ENCODE peak calls at places on chromosomes 13 and 19, in seven cellular contexts. V is right lobe of liver; U is astrocyte; T is right atrium auricular region; I is cardiac fibroblast; M is CD4-positive, CD25-positive, alpha-beta regulatory T cell; Y is neural progenitor cell. S is an unnamed sample.

GRCh38 chr19:32380269-32380668 is 25.3 kb upstream of the DPY19L3 start:
- DNase-seq in M (no peak), V (no peak), Y (no peak), I (no peak), T (no peak), U (no peak), S (no peak)

GRCh38 chr19:35214766-35215422 is 13.6 kb downstream of the FAM187B start:
- DNase-seq in U (no peak), M (no peak), T (no peak), Y (no peak), V (no peak), I (no peak), S (no peak)

GRCh38 chr13:24893863-24894262 is 129.9 kb downstream of the RNF17 start:
- DNase-seq in I (no peak), M (no peak), T (no peak), U (no peak), Y (no peak), V (no peak), S (no peak)

GRCh38 chr13:33927315-33927714 is 109.4 kb downstream of the RFC3 start:
- DNase-seq in Y (no peak), T (no peak), M (no peak), I (peak; percentile 60), V (no peak), U (peak; percentile 60), S (no peak)

GRCh38 chr13:40381935-40382764 is 284.3 kb downstream of the FOXO1 start:
- DNase-seq in I (no peak), T (no peak), Y (no peak), M (no peak), V (no peak), U (no peak), S (no peak)

GRCh38 chr19:53877361-53877766 is 4.6 kb upstream of the PRKCG start:
- DNase-seq in M (peak; percentile 58), V (no peak), U (no peak), Y (no peak), I (peak; percentile 38), T (no peak), S (no peak)

GRCh38 chr13:72692884-72693514 is 34.4 kb downstream of the MZT1 start:
- DNase-seq in Y (no peak), V (no peak), M (no peak), I (no peak), T (no peak), U (no peak), S (no peak)

GRCh38 chr13:111460548-111461444 is 140.4 kb downstream of the TEX29 start:
- DNase-seq in I (peak; percentile 43), T (no peak), U (peak; percentile 14), M (no peak), Y (peak; percentile 80), V (no peak), S (peak; percentile 37)

GRCh38 chr19:35153701-35154534 is 617 bp upstream of the FXYD5 start:
- DNase-seq in T (no peak), M (peak; percentile 69), V (no peak), Y (peak; percentile 79), U (no peak), I (peak; percentile 34), S (peak; percentile 52)

GRCh38 chr19:15443838-15444237 is 5.9 kb downstream of the WIZ start:
- DNase-seq in V (peak; percentile 91), I (no peak), M (no peak), U (no peak), T (no peak), Y (no peak), S (no peak)

GRCh38 chr19:23509686-23510450 is 114.6 kb upstream of the ZNF91 start:
- DNase-seq in Y (no peak), T (no peak), I (no peak), M (no peak), U (no peak), V (no peak), S (no peak)

GRCh38 chr19:19276386-19276785 is 3.3 kb upstream of the TM6SF2 start:
- DNase-seq in V (no peak), I (peak; percentile 80), U (peak; percentile 79), Y (no peak), M (no peak), T (no peak), S (no peak)

GRCh38 chr13:42392706-42393572 is 121.0 kb downstream of the AKAP11 start:
- DNase-seq in M (peak; percentile 53), V (no peak), I (no peak), Y (no peak), T (no peak), U (peak; percentile 2), S (peak; percentile 94)

GRCh38 chr19:45173816-45174215 is 4.2 kb downstream of the TRAPPC6A start:
- DNase-seq in M (no peak), T (no peak), Y (no peak), I (no peak), V (no peak), U (peak; percentile 84), S (no peak)

GRCh38 chr13:45337395-45337794 is 3.6 kb downstream of the TPT1 start:
- DNase-seq in V (no peak), I (no peak), T (no peak), U (no peak), Y (no peak), M (no peak), S (no peak)

GRCh38 chr13:55553736-55554135 is 1587.0 kb upstream of the PRR20A start:
- DNase-seq in V (no peak), M (no peak), Y (no peak), U (no peak), T (no peak), I (no peak), S (no peak)

GRCh38 chr19:24166055-24166454 is 79.1 kb downstream of the ZNF254 start:
- DNase-seq in U (peak; percentile 8), I (no peak), V (no peak), Y (no peak), T (no peak), M (no peak), S (no peak)

GRCh38 chr19:38838208-38838985 is 6.8 kb upstream of the ECH1 start:
- DNase-seq in U (no peak), T (no peak), M (no peak), V (no peak), Y (no peak), I (no peak), S (no peak)

GRCh38 chr13:112651750-112652511 is 37.9 kb upstream of the ATP11A start:
- DNase-seq in U (no peak), T (no peak), V (peak; percentile 32), M (no peak), I (no peak), Y (no peak), S (no peak)

GRCh38 chr13:46667687-46668281 is 114.8 kb downstream of the LRCH1 start:
- DNase-seq in Y (no peak), I (peak; percentile 33), M (peak; percentile 57), U (no peak), V (no peak), T (no peak), S (no peak)

GRCh38 chr13:101025519-101025918 is 350.9 kb upstream of the TMTC4 start:
- DNase-seq in V (no peak), Y (peak; percentile 44), U (no peak), M (no peak), T (no peak), I (no peak), S (no peak)

GRCh38 chr13:70391678-70392077 is 283.4 kb upstream of the KLHL1 start:
- DNase-seq in I (no peak), V (peak; percentile 91), U (no peak), M (no peak), Y (no peak), T (no peak), S (no peak)

GRCh38 chr19:42246143-42246868 is 3.9 kb upstream of the GSK3A start:
- DNase-seq in T (peak; percentile 93), Y (peak; percentile 80), U (peak; percentile 71), V (peak; percentile 66), I (peak; percentile 87), M (no peak), S (no peak)

GRCh38 chr19:1361601-1362384 is 21.9 kb upstream of the NDUFS7 start:
- DNase-seq in V (peak; percentile 36), I (peak; percentile 74), Y (peak; percentile 63), M (no peak), U (peak; percentile 84), T (no peak), S (no peak)

GRCh38 chr13:77028202-77028601 is 1.2 kb upstream of the FBXL3 start:
- DNase-seq in Y (no peak), M (no peak), I (peak; percentile 36), U (no peak), V (no peak), T (peak; percentile 67), S (no peak)

DNA sequence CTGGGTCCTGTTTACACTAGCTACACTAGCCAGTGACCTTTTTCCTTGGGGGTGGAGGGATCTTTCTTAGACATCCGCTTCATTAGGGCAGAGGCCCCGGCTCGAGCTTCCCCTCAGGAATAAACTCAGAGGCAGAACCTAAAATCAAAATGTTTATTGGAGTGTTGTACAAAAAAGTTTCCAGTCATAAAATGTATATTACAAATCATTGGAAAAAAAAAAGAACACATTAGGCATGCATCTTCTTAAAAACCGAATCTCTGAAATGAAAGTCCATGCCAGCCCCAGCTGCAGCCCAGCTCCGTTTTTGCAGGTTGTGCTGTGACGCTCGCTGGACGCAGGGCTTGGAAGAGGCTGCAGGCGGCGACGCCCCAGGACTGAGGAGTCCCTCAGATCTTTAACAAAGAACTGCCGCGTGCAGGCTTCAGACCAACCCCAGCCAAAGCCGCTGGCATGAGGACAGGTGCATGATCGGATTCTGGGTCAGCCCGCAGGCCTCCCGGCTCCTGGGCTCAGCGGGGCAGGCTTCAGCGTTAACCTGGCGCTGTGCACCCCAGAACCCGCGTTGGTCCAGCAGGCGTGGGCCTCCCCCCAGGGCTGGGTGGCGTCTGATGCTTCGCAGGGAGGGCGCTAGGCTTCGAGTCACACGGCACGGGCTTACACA is 773 bp upstream of the TIMM13 start:
- DNase-seq in Y (peak; percentile 76), V (no peak), M (no peak), I (no peak), T (no peak), U (no peak), S (no peak)
- H3K4me3 ChIP-seq in Y (peak overlapping the region; percentile 81), V (peak overlapping the region; percentile 72), M (peak overlapping the region; percentile 63), I (peak overlapping the region; percentile 90), T (peak overlapping the region; percentile 61), U (peak overlapping the region; percentile 81), S (peak overlapping the region; percentile 85)

DNA sequence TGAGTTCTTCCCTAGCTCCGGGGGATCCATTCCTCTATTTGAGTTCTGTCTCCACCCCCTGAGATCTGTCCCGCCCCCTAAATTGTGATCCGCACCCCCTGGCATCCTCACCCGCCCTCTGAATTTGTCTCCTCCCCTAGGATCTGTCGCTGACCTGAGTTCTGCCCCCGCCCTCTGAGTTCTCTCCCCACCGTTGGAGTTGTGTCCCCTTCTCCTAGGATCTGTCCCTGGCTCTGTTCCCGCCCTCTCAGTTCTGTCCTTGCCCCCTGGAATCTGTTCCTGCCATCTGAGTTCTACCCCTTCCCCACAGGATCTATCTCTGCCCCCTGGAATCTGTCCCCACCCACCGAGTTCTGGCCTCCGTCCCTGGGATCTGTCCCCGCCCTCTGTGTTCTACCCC is 1.0 kb upstream of the SLC17A7 start:
- DNase-seq in V (no peak), T (peak; percentile 73), I (no peak), Y (peak; percentile 67), U (no peak), M (no peak), S (no peak)
- H3K4me3 ChIP-seq in V (no peak overlapping the region), T (peak overlapping the region; percentile 56), I (peak overlapping the region; percentile 32), Y (peak overlapping the region; percentile 43), U (peak overlapping the region; percentile 10), M (no peak overlapping the region), S (peak overlapping the region; percentile 62)

GRCh38 chr19:13937479-13938360 is 497 bp downstream of the PODNL1 start:
- DNase-seq in Y (peak; percentile 48), U (peak; percentile 37), V (no peak), M (no peak), I (no peak), T (no peak), S (no peak)
- H3K4me3 ChIP-seq in Y (peak overlapping the region; percentile 19), U (peak overlapping the region; percentile 29), V (no peak overlapping the region), M (no peak overlapping the region), I (peak overlapping the region; percentile 33), T (no peak overlapping the region), S (no peak overlapping the region)

GRCh38 chr19:43782689-43783231 is 2.0 kb upstream of the KCNN4 start:
- DNase-seq in I (no peak), Y (no peak), M (no peak), T (no peak), U (no peak), V (no peak), S (no peak)
- H3K4me3 ChIP-seq in I (no peak overlapping the region), Y (no peak overlapping the region), M (peak overlapping the region; percentile 75), T (no peak overlapping the region), U (no peak overlapping the region), V (no peak overlapping the region), S (no peak overlapping the region)